ENCODE peak calls at places on chromosomes 12 and 14, in eight cellular contexts. E is stimulated activated CD8-positive, alpha-beta memory T cell treated with anti-CD3 and anti-CD28 coated beads, Interleukin-4, amount 100 ng/mL, for 1 hour; X is stimulated activated CD4-positive, alpha-beta T cell treated with anti-CD3 and anti-CD28 coated beads, TNF-alpha, amount 100 ng/mL, for 1 hour; O is fibroblast of mammary gland; N is ecto neural progenitor cell; G is LoVo; K is NCI-H460; D is NCI-H2029 treated with DMSO at 0.1 percent for 48 hours. P is an unnamed sample.
A peak's percentile ranks its signal among the peaks of the same experiment; 100 is the strongest.

GRCh38 chr14:69475194-69475818 is 9.2 kb upstream of the PLEKHD1 start:
- DNase-seq in E (no peak), X (no peak), O (peak; percentile 24), N (no peak), G (no peak), K (peak; percentile 36), D (no peak), P (no peak)

GRCh38 chr12:57063991-57064725 is 14.2 kb upstream of the MYO1A start:
- DNase-seq in E (no peak), X (peak; percentile 5), O (no peak), N (no peak), G (no peak), K (no peak), D (no peak), P (no peak)

GRCh38 chr12:24728826-24729225 is 220.1 kb downstream of the BCAT1 start:
- DNase-seq in E (no peak), X (no peak), O (no peak), N (no peak), G (no peak), K (no peak), D (no peak), P (no peak)

GRCh38 chr14:79407572-79407971 is 803.7 kb downstream of the DIO2 start:
- DNase-seq in E (no peak), X (no peak), O (no peak), N (no peak), G (no peak), K (no peak), D (no peak), P (no peak)

GRCh38 chr12:109772622-109773321 is 59.1 kb downstream of the FAM222A start:
- DNase-seq in E (no peak), X (no peak), O (no peak), N (peak; percentile 44), G (peak; percentile 36), K (no peak), D (no peak), P (no peak)

GRCh38 chr14:32453857-32454810 is 125.0 kb downstream of the AKAP6 start:
- DNase-seq in E (no peak), X (no peak), O (no peak), N (no peak), G (no peak), K (no peak), D (no peak), P (no peak)

GRCh38 chr12:107014050-107014449 is 27.1 kb upstream of the MTERF2 start:
- DNase-seq in E (no peak), X (no peak), O (no peak), N (no peak), G (peak; percentile 29), K (no peak), D (no peak), P (no peak)

GRCh38 chr12:45232771-45233372 is 17.0 kb downstream of the ANO6 start:
- DNase-seq in E (no peak), X (no peak), O (peak; percentile 98), N (no peak), G (peak; percentile 87), K (peak; percentile 75), D (no peak), P (no peak)

GRCh38 chr14:93105362-93105761 is 10.4 kb downstream of the ITPK1 start:
- DNase-seq in E (no peak), X (no peak), O (peak; percentile 83), N (no peak), G (no peak), K (no peak), D (no peak), P (no peak)

GRCh38 chr12:132014092-132014914 is 64.6 kb downstream of the EP400 start:
- DNase-seq in E (no peak), X (no peak), O (no peak), N (no peak), G (no peak), K (no peak), D (no peak), P (no peak)

GRCh38 chr14:80926706-80927384 is 14.7 kb downstream of the CEP128 start:
- DNase-seq in E (no peak), X (no peak), O (peak; percentile 66), N (no peak), G (no peak), K (no peak), D (no peak), P (no peak)

GRCh38 chr12:69102856-69103255 is 136.5 kb upstream of the CPSF6 start:
- DNase-seq in E (no peak), X (no peak), O (no peak), N (no peak), G (no peak), K (no peak), D (no peak), P (no peak)

GRCh38 chr14:88129306-88130056 is 124.5 kb downstream of the GPR65 start:
- DNase-seq in E (no peak), X (no peak), O (peak; percentile 97), N (no peak), G (no peak), K (peak; percentile 58), D (no peak), P (no peak)

GRCh38 chr14:21219561-21220111 is 49.6 kb downstream of the HNRNPC start:
- DNase-seq in E (no peak), X (no peak), O (peak; percentile 38), N (no peak), G (no peak), K (no peak), D (no peak), P (no peak)

GRCh38 chr12:78560633-78561032 is 303.9 kb upstream of the SYT1 start:
- DNase-seq in E (no peak), X (no peak), O (no peak), N (no peak), G (no peak), K (no peak), D (no peak), P (no peak)

GRCh38 chr12:99722690-99723486 is 75.3 kb downstream of the GARIN6 start:
- DNase-seq in E (no peak), X (no peak), O (no peak), N (peak; percentile 65), G (no peak), K (no peak), D (no peak), P (no peak)

GRCh38 chr14:102514987-102515733 is 5.6 kb upstream of the ANKRD9 start:
- DNase-seq in E (no peak), X (no peak), O (no peak), N (no peak), G (no peak), K (no peak), D (no peak), P (no peak)

GRCh38 chr12:52045794-52046199 is 5.4 kb upstream of the NR4A1 start:
- DNase-seq in E (no peak), X (no peak), O (no peak), N (no peak), G (peak; percentile 15), K (no peak), D (no peak), P (no peak)

P was measured in naive thymus-derived CD8-positive, alpha-beta T cell.